ENCODE peak calls at places on chromosomes 4 and X, in five cellular contexts. C is NCI-H748 treated with DMSO at 0.1 percent for 48 hours, J is naive B cell, K is T-helper 9 cell, D is aorta. L is an unnamed sample.

GRCh38 chrX:153538424-153538823 is 21.0 kb downstream of the ATP2B3 start:
- DNase-seq in C (no peak), J (no peak), K (no peak), D (no peak), L (no peak)

GRCh38 chrX:139758809-139759208 is 50.8 kb upstream of the MCF2 start:
- DNase-seq in C (no peak), J (no peak), K (no peak), D (no peak), L (no peak)

GRCh38 chr4:165351359-165352130 is 24.1 kb downstream of the MSMO1 start:
- DNase-seq in C (no peak), J (no peak), K (no peak), D (no peak), L (no peak)

GRCh38 chr4:10715696-10716095 is 31.1 kb upstream of the CLNK start:
- DNase-seq in C (no peak), J (no peak), K (no peak), D (no peak), L (no peak)

GRCh38 chrX:2710041-2710471 is 19.0 kb downstream of the CD99 start:
- DNase-seq in C (no peak), J (no peak), K (no peak), D (no peak), L (no peak)

GRCh38 chr4:83219344-83219990 is 65.1 kb downstream of the COQ2 start:
- DNase-seq in C (peak), J (peak), K (no peak), D (no peak), L (no peak)

GRCh38 chr4:141807073-141807472 is 170.7 kb downstream of the IL15 start:
- DNase-seq in C (no peak), J (no peak), K (no peak), D (no peak), L (no peak)

GRCh38 chrX:75887833-75888232 is 102.8 kb upstream of the MAGEE2 start:
- DNase-seq in C (no peak), J (no peak), K (no peak), D (no peak), L (no peak)

L was measured in glutamatergic neuron.